ENCODE peak calls at places on chromosomes 7 and 10, in five cellular contexts. B is tibial artery; X is NCI-H460; Y is anterior cingulate cortex; I is activated CD4-positive, alpha-beta T cell treated with anti-CD3 and anti-CD28 coated beads for 4 hours. Q is an unnamed sample.

GRCh38 chr7:143385891-143386781 is 5.0 kb downstream of the ZYX start:
- DNase-seq in I (no peak), Y (no peak), B (peak; percentile 72), X (no peak), Q (no peak)

GRCh38 chr10:22479419-22479818 is 134.1 kb downstream of the SPAG6 start:
- DNase-seq in X (peak; percentile 8), B (no peak), Y (peak; percentile 36), I (no peak), Q (peak; percentile 53)

GRCh38 chr10:5944389-5945202 is 32.7 kb downstream of the IL15RA start:
- DNase-seq in X (no peak), Y (no peak), I (no peak), B (peak; percentile 93), Q (no peak)

GRCh38 chr10:75111906-75112703 is 649 bp downstream of the SAMD8 start:
- DNase-seq in I (peak; percentile 33), B (peak; percentile 80), Y (peak; percentile 18), X (peak; percentile 24), Q (peak; percentile 36)

GRCh38 chr10:128922172-128922571 is 544.9 kb upstream of the MGMT start:
- DNase-seq in Y (no peak), B (no peak), I (no peak), X (no peak), Q (no peak)

GRCh38 chr10:76717141-76717540 is 920.5 kb downstream of the KCNMA1 start:
- DNase-seq in I (no peak), B (no peak), X (no peak), Y (no peak), Q (no peak)

GRCh38 chr7:34198089-34198686 is 292.8 kb downstream of the BMPER start:
- DNase-seq in B (no peak), X (no peak), Y (no peak), I (no peak), Q (no peak)

GRCh38 chr10:105950410-105950809 is 1214.1 kb downstream of the SORCS1 start:
- DNase-seq in B (no peak), X (peak; percentile 68), Y (peak; percentile 11), I (no peak), Q (peak; percentile 17)

Q was measured in substantia nigra.